ENCODE peak calls at places on chromosomes 16 and 17, in five cellular contexts. L is T-helper 1 cell; H is left lung; S is pulmonary artery endothelial cell; A is activated CD8-positive, alpha-beta T cell treated with anti-CD3 and anti-CD28 coated beads for 36 hours. W is an unnamed sample.
A peak's percentile ranks its signal among the peaks of the same experiment; 100 is the strongest.

GRCh38 chr16:78505544-78506371 is 406.3 kb downstream of the WWOX start:
- DNase-seq in L (no peak), H (no peak), S (no peak), A (no peak), W (peak; percentile 35)

GRCh38 chr17:32609085-32609484 is 122.3 kb downstream of the CDK5R1 start:
- DNase-seq in L (peak; percentile 46), H (no peak), S (no peak), A (peak; percentile 88), W (no peak)

GRCh38 chr17:34654276-34654675 is 74.9 kb downstream of the TMEM132E start:
- DNase-seq in L (no peak), H (no peak), S (no peak), A (no peak), W (no peak)

GRCh38 chr17:2034157-2034556 is 4.2 kb downstream of the DPH1 start:
- DNase-seq in L (no peak), H (no peak), S (no peak), A (no peak), W (no peak)

GRCh38 chr17:17886747-17887146 is 50.0 kb upstream of the SREBF1 start:
- DNase-seq in L (no peak), H (no peak), S (no peak), A (no peak), W (no peak)

GRCh38 chr17:2183346-2183745 is 120.2 kb downstream of the SMG6 start:
- DNase-seq in L (no peak), H (no peak), S (no peak), A (no peak), W (no peak)

GRCh38 chr16:78310990-78311561 is 211.6 kb downstream of the WWOX start:
- DNase-seq in L (no peak), H (no peak), S (no peak), A (peak; percentile 24), W (no peak)

GRCh38 chr16:45454-45853 is 8.0 kb downstream of the POLR3K start:
- DNase-seq in L (no peak), H (no peak), S (no peak), A (no peak), W (no peak)

GRCh38 chr17:40900819-40901356 is 15.8 kb upstream of the KRT20 start:
- DNase-seq in L (no peak), H (no peak), S (no peak), A (no peak), W (no peak)

GRCh38 chr16:75377971-75378386 is 55.3 kb downstream of the CFDP1 start:
- DNase-seq in L (no peak), H (no peak), S (peak; percentile 98), A (no peak), W (peak; percentile 40)

GRCh38 chr16:69618721-69619120 is 53.0 kb downstream of the NFAT5 start:
- DNase-seq in L (no peak), H (no peak), S (no peak), A (no peak), W (no peak)

GRCh38 chr17:76280650-76281049 is 15.5 kb downstream of the UBALD2 start:
- DNase-seq in L (no peak), H (no peak), S (no peak), A (no peak), W (no peak)

GRCh38 chr16:23296994-23297393 is 5.1 kb upstream of the SCNN1B start:
- DNase-seq in L (no peak), H (no peak), S (no peak), A (peak; percentile 44), W (no peak)

GRCh38 chr17:21129023-21129681 is 2.4 kb downstream of the DHRS7B start:
- DNase-seq in L (no peak), H (no peak), S (peak; percentile 37), A (no peak), W (peak; percentile 16)

GRCh38 chr16:59573528-59574271 is 839.6 kb upstream of the GOT2 start:
- DNase-seq in L (no peak), H (no peak), S (no peak), A (no peak), W (no peak)

GRCh38 chr16:88926374-88926990 is 50.5 kb downstream of the CBFA2T3 start:
- DNase-seq in L (no peak), H (no peak), S (no peak), A (no peak), W (no peak)

GRCh38 chr17:45307290-45308015 is 9.4 kb downstream of the MAP3K14 start:
- DNase-seq in L (no peak), H (no peak), S (peak; percentile 52), A (peak; percentile 81), W (peak; percentile 50)

GRCh38 chr16:4521971-4522623 is 16.5 kb downstream of the CDIP1 start:
- DNase-seq in L (no peak), H (no peak), S (no peak), A (no peak), W (peak; percentile 86)

GRCh38 chr17:52106638-52107261 is 51.8 kb downstream of the CA10 start:
- DNase-seq in L (no peak), H (no peak), S (no peak), A (peak; percentile 65), W (peak; percentile 66)

GRCh38 chr17:78266231-78266631 is 34.8 kb downstream of the TMEM235 start:
- DNase-seq in L (no peak), H (no peak), S (no peak), A (no peak), W (no peak)

GRCh38 chr17:4945176-4945943 is 3.0 kb downstream of the PFN1 start:
- DNase-seq in L (peak; percentile 58), H (peak; percentile 93), S (no peak), A (peak; percentile 95), W (no peak)

GRCh38 chr17:77846531-77847085 is 111.9 kb upstream of the TNRC6C start:
- DNase-seq in L (peak; percentile 27), H (peak; percentile 59), S (no peak), A (peak; percentile 53), W (no peak)

GRCh38 chr17:28170771-28171170 is 128.3 kb downstream of the NLK start:
- DNase-seq in L (no peak), H (no peak), S (no peak), A (no peak), W (no peak)

GRCh38 chr17:79612468-79613194 is 1.8 kb upstream of the RBFOX3 start:
- DNase-seq in L (no peak), H (no peak), S (peak; percentile 13), A (peak; percentile 79), W (no peak)